ENCODE peak calls at places on chromosomes 13 and 19, in six cellular contexts. One of them, this sample, is unnamed.

GRCh38 chr19:6250024-6250605 is 29.7 kb downstream of the MLLT1 start:
- DNase-seq in fibroblast of lung: peak
- DNase-seq in thoracic aorta: no peak
- DNase-seq in heart right ventricle: no peak
- DNase-seq in cardiac fibroblast: peak
- DNase-seq in lower lobe of right lung: no peak
- DNase-seq in this sample: no peak

GRCh38 chr13:80835902-80836301 is 495.0 kb upstream of the SPRY2 start:
- DNase-seq in cardiac fibroblast: no peak
- DNase-seq in lower lobe of right lung: no peak
- DNase-seq in thoracic aorta: no peak
- DNase-seq in heart right ventricle: no peak
- DNase-seq in fibroblast of lung: no peak
- DNase-seq in this sample: no peak

GRCh38 chr13:107035778-107036177 is 467.8 kb upstream of the ARGLU1 start:
- DNase-seq in thoracic aorta: no peak
- DNase-seq in heart right ventricle: no peak
- DNase-seq in cardiac fibroblast: no peak
- DNase-seq in fibroblast of lung: peak
- DNase-seq in lower lobe of right lung: no peak
- DNase-seq in this sample: no peak

GRCh38 chr13:43516401-43516826 is 270.4 kb downstream of the ENOX1 start:
- DNase-seq in heart right ventricle: no peak
- DNase-seq in cardiac fibroblast: peak
- DNase-seq in fibroblast of lung: peak
- DNase-seq in thoracic aorta: no peak
- DNase-seq in lower lobe of right lung: no peak
- DNase-seq in this sample: peak

GRCh38 chr19:50233308-50233910 is 30.0 kb downstream of the MYH14 start:
- DNase-seq in thoracic aorta: no peak
- DNase-seq in lower lobe of right lung: no peak
- DNase-seq in cardiac fibroblast: no peak
- DNase-seq in heart right ventricle: no peak
- DNase-seq in fibroblast of lung: no peak
- DNase-seq in this sample: no peak

GRCh38 chr13:20799726-20800416 is 26.1 kb upstream of the EEF1AKMT1 start:
- DNase-seq in cardiac fibroblast: peak
- DNase-seq in heart right ventricle: no peak
- DNase-seq in lower lobe of right lung: no peak
- DNase-seq in thoracic aorta: no peak
- DNase-seq in fibroblast of lung: peak
- DNase-seq in this sample: no peak

GRCh38 chr13:79018166-79018565 is 359.2 kb upstream of the OBI1 start:
- DNase-seq in fibroblast of lung: no peak
- DNase-seq in thoracic aorta: no peak
- DNase-seq in cardiac fibroblast: no peak
- DNase-seq in lower lobe of right lung: no peak
- DNase-seq in heart right ventricle: no peak
- DNase-seq in this sample: no peak

GRCh38 chr19:23996549-23996948 is 81.9 kb downstream of the ZNF726 start:
- DNase-seq in fibroblast of lung: no peak
- DNase-seq in heart right ventricle: no peak
- DNase-seq in thoracic aorta: no peak
- DNase-seq in cardiac fibroblast: no peak
- DNase-seq in lower lobe of right lung: no peak
- DNase-seq in this sample: no peak

GRCh38 chr19:18007939-18008673 is at the start of gene ARRDC2:
- DNase-seq in lower lobe of right lung: peak
- DNase-seq in fibroblast of lung: peak
- DNase-seq in thoracic aorta: peak
- DNase-seq in heart right ventricle: peak
- DNase-seq in cardiac fibroblast: peak
- DNase-seq in this sample: peak

GRCh38 chr13:33446821-33447481 is 161.4 kb upstream of the STARD13 start:
- DNase-seq in lower lobe of right lung: peak
- DNase-seq in fibroblast of lung: no peak
- DNase-seq in thoracic aorta: no peak
- DNase-seq in heart right ventricle: no peak
- DNase-seq in cardiac fibroblast: no peak
- DNase-seq in this sample: peak

GRCh38 chr19:12796146-12797071 is 5.1 kb downstream of the JUNB start:
- DNase-seq in fibroblast of lung: peak
- DNase-seq in heart right ventricle: peak
- DNase-seq in lower lobe of right lung: peak
- DNase-seq in cardiac fibroblast: peak
- DNase-seq in thoracic aorta: no peak
- DNase-seq in this sample: peak

DNA sequence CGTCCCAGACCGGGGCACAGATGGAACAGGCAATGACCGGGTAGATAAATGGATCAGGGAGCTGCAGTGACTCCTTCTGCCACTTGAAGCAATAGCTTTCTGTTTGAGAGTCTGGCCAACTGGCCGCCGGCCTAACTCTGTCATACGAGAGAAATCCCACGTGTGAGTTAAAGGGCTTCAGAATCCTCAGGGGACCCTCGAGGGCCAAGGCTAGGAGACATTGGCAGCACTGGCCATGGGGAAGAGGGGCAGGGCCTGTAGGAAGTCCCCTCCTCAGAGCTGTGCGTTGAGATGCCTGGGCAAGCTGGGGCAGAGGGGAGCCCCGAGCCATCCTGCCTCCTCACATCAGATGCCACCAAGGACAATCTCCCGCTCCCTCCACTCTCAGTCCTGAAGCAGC is 51.6 kb downstream of the KLF2 start:
- DNase-seq in cardiac fibroblast: no peak
- DNase-seq in lower lobe of right lung: no peak
- DNase-seq in thoracic aorta: no peak
- DNase-seq in fibroblast of lung: no peak
- DNase-seq in heart right ventricle: no peak
- DNase-seq in this sample: no peak
- TF ChIP-seq CTCF in cardiac fibroblast: no peak
- TF ChIP-seq CTCF in lower lobe of right lung: no peak
- TF ChIP-seq CTCF in thoracic aorta: no peak
- TF ChIP-seq CTCF in fibroblast of lung: no peak
- TF ChIP-seq CTCF in heart right ventricle: no peak
- TF ChIP-seq CTCF in this sample: no peak

GRCh38 chr19:35322014-35322413 is 7.0 kb upstream of the CD22 start:
- DNase-seq in cardiac fibroblast: no peak
- DNase-seq in fibroblast of lung: no peak
- DNase-seq in thoracic aorta: no peak
- DNase-seq in heart right ventricle: no peak
- DNase-seq in lower lobe of right lung: no peak
- DNase-seq in this sample: no peak
- TF ChIP-seq CTCF in cardiac fibroblast: no peak
- TF ChIP-seq CTCF in fibroblast of lung: no peak
- TF ChIP-seq CTCF in thoracic aorta: no peak
- TF ChIP-seq CTCF in heart right ventricle: no peak
- TF ChIP-seq CTCF in lower lobe of right lung: no peak
- TF ChIP-seq CTCF in this sample: no peak

DNA sequence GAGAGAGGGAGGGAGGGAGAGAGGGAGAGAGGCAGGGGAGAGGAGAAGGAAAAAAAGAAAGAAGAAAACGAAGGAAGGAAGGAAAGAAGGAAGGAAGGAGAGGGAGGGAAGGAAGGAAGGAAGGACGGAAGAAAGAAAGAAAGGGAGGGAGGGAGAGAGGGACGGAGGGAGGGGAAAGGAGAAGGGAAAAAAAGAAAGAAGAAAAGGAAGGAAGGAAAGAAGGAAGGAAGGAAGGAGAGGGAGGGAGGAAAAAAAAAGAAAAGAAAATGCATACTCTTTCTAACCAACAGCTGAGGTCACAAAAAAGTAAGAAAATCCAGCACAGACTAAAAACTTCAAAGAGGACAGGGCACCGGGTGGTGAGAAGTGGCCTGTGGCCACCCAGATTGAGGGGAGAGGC is 109.7 kb downstream of the GNG7 start:
- DNase-seq in lower lobe of right lung: no peak
- DNase-seq in fibroblast of lung: no peak
- DNase-seq in heart right ventricle: no peak
- DNase-seq in thoracic aorta: no peak
- DNase-seq in cardiac fibroblast: no peak
- DNase-seq in this sample: no peak
- TF ChIP-seq CTCF in lower lobe of right lung: no peak
- TF ChIP-seq CTCF in fibroblast of lung: no peak
- TF ChIP-seq CTCF in heart right ventricle: no peak
- TF ChIP-seq CTCF in thoracic aorta: no peak
- TF ChIP-seq CTCF in cardiac fibroblast: no peak
- TF ChIP-seq CTCF in this sample: no peak

DNA sequence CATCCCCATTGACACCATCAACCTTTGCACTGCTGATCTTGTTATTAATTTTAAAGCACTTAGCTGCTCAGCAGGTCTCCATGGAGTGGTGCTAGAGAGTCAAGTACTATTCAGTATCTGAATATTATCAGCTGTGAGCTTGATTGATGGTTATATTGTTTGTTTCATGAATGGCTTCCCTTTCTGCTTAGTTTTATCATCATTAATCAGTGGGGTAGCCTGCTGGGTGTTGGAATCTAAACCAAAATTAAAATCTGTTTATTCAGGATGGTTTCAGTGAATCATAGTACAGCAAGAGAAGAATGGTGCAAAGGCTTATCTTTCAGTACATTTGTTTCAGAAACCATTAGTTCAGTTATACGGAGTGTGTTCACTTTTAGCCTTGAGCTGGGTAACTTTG is 42.5 kb upstream of the SCEL start:
- DNase-seq in lower lobe of right lung: no peak
- DNase-seq in thoracic aorta: no peak
- DNase-seq in heart right ventricle: no peak
- DNase-seq in cardiac fibroblast: peak
- DNase-seq in fibroblast of lung: peak
- DNase-seq in this sample: no peak
- TF ChIP-seq CTCF in lower lobe of right lung: peak
- TF ChIP-seq CTCF in thoracic aorta: no peak
- TF ChIP-seq CTCF in heart right ventricle: peak
- TF ChIP-seq CTCF in cardiac fibroblast: peak
- TF ChIP-seq CTCF in fibroblast of lung: peak
- TF ChIP-seq CTCF in this sample: peak

DNA sequence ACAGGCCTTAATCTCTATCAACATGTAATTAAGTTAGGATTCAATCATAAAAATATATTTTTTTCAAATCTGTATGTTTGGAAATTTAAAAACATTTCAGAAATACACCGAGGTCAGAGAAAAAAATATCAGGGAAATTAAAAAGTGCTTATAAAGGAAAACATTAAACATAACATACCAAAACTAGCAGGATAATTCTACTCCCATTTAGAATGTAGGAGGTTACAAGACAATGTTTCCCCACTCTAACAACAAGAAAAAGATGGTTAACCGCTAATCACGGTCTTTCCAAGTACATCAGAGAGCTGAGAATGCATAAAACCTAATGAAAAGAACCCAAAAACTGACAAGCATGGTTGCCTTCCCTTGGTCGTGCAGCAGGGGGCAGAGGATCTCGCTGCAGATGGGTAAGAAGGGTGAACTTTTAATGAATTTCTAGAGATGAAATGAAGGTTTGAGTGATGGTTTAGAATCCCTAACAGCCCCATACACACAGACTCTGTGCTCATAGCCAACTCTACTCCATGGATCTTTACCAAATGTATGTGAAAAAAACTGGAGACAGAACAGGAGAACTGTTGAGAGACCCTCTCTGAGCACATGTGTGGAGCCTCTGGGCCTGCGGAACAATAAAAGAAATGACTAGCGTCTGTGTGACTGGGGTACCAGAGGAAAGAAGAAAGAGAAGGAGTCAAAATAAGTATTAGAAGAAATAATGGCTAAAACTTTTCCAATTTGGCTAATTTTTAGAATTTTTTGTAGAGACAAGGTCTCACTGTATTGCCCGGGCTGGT is 51.3 kb upstream of the LSM14A start:
- DNase-seq in lower lobe of right lung: no peak
- DNase-seq in thoracic aorta: no peak
- DNase-seq in cardiac fibroblast: peak
- DNase-seq in fibroblast of lung: peak
- DNase-seq in heart right ventricle: no peak
- DNase-seq in this sample: no peak
- TF ChIP-seq CTCF in lower lobe of right lung: peak
- TF ChIP-seq CTCF in thoracic aorta: peak
- TF ChIP-seq CTCF in cardiac fibroblast: peak
- TF ChIP-seq CTCF in fibroblast of lung: peak
- TF ChIP-seq CTCF in heart right ventricle: peak
- TF ChIP-seq CTCF in this sample: peak

GRCh38 chr13:85265296-85265695 is 533.9 kb downstream of the SLITRK6 start:
- DNase-seq in fibroblast of lung: no peak
- DNase-seq in thoracic aorta: no peak
- DNase-seq in lower lobe of right lung: no peak
- DNase-seq in cardiac fibroblast: no peak
- DNase-seq in heart right ventricle: no peak
- DNase-seq in this sample: no peak
- TF ChIP-seq CTCF in fibroblast of lung: no peak
- TF ChIP-seq CTCF in thoracic aorta: no peak
- TF ChIP-seq CTCF in lower lobe of right lung: no peak
- TF ChIP-seq CTCF in cardiac fibroblast: no peak
- TF ChIP-seq CTCF in heart right ventricle: no peak
- TF ChIP-seq CTCF in this sample: no peak

GRCh38 chr19:38024991-38025716 is 118.1 kb downstream of the SIPA1L3 start:
- DNase-seq in thoracic aorta: no peak
- DNase-seq in heart right ventricle: no peak
- DNase-seq in fibroblast of lung: no peak
- DNase-seq in cardiac fibroblast: no peak
- DNase-seq in lower lobe of right lung: no peak
- DNase-seq in this sample: no peak
- TF ChIP-seq CTCF in thoracic aorta: no peak
- TF ChIP-seq CTCF in heart right ventricle: no peak
- TF ChIP-seq CTCF in fibroblast of lung: no peak
- TF ChIP-seq CTCF in cardiac fibroblast: no peak
- TF ChIP-seq CTCF in lower lobe of right lung: no peak
- TF ChIP-seq CTCF in this sample: no peak

DNA sequence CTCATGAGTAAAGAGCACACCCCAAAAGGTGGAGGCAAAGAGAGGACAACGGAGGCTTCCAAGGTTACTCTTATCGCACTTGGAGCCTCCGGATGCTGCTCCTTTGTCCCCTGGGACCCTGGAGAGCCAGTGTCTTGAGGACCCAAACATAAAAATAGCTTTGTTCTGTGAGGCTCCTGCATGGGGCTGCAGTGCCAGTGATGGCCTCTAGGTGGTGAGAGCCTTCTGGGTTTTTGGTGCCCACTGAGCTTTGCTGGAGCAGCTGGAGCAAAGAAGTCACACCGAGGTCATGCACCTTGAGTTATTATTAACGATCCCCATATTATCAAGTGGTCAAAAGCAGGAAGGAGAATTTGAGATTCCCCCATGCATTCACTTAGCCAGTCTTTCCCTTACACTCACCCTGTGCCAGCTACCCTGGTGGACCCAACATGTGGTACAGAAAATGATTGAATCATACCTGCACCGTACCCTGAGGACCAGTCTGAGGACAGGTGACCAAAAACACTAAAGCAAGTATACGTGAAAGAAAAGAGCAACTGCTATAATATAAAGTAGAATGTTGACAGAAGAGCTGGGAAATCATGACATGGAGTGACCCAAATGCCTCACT is 41.5 kb downstream of the ZNF682 start:
- DNase-seq in thoracic aorta: no peak
- DNase-seq in lower lobe of right lung: no peak
- DNase-seq in fibroblast of lung: no peak
- DNase-seq in cardiac fibroblast: no peak
- DNase-seq in heart right ventricle: peak
- DNase-seq in this sample: no peak
- TF ChIP-seq CTCF in thoracic aorta: peak
- TF ChIP-seq CTCF in lower lobe of right lung: peak
- TF ChIP-seq CTCF in fibroblast of lung: peak
- TF ChIP-seq CTCF in cardiac fibroblast: peak
- TF ChIP-seq CTCF in heart right ventricle: peak
- TF ChIP-seq CTCF in this sample: peak

This sample was measured in AG09319.